ENCODE peak calls at places on chromosome 20, in ten cellular contexts. R is left cardiac atrium; Z is cardiac fibroblast; N is stimulated activated CD8-positive, alpha-beta memory T cell treated with anti-CD3 and anti-CD28 coated beads, Interleukin-7, amount 100 ng/mL, for 24 hours; S is ureter; A is omental fat pad; Y is amniotic stem cell; K is breast epithelium; F is germinal center; U is erythroblast. Q is an unnamed sample.

GRCh38 chr20:63114006-63114692 is 101.8 kb downstream of the YTHDF1 start:
- DNase-seq in Z (no peak), R (peak), F (no peak), A (no peak), Y (no peak), N (no peak), S (no peak), U (no peak), K (no peak), Q (no peak)

GRCh38 chr20:46222521-46223007 is 85.7 kb downstream of the CDH22 start:
- DNase-seq in S (peak), Z (no peak), A (no peak), F (no peak), Y (no peak), K (no peak), N (no peak), U (no peak), R (peak), Q (no peak)

GRCh38 chr20:878511-879307 is 37.4 kb downstream of the ANGPT4 start:
- DNase-seq in R (no peak), Z (peak), Y (no peak), A (no peak), K (no peak), F (no peak), U (peak), S (no peak), N (no peak), Q (no peak)

GRCh38 chr20:61251529-61252393 is at the start of gene CDH4:
- DNase-seq in N (no peak), Y (no peak), A (no peak), S (no peak), R (no peak), U (no peak), K (no peak), F (no peak), Z (no peak), Q (peak)

GRCh38 chr20:14925286-14925685 is 587.9 kb upstream of the FLRT3 start:
- DNase-seq in A (no peak), Z (no peak), S (no peak), N (no peak), R (no peak), F (no peak), U (no peak), K (no peak), Y (no peak), Q (peak)

GRCh38 chr20:49945306-49945700 is 9.1 kb downstream of the RNF114 start:
- DNase-seq in R (no peak), Z (no peak), S (no peak), K (no peak), F (no peak), U (no peak), Y (no peak), N (no peak), A (no peak), Q (no peak)

GRCh38 chr20:47681977-47682812 is 103.1 kb downstream of the SULF2 start:
- DNase-seq in Z (peak), S (peak), K (no peak), U (no peak), N (no peak), A (no peak), F (no peak), Y (no peak), R (peak), Q (no peak)

GRCh38 chr20:40680560-40680959 is 8.5 kb downstream of the MAFB start:
- DNase-seq in K (no peak), A (no peak), U (no peak), S (no peak), R (no peak), Y (no peak), F (no peak), Z (no peak), N (no peak), Q (no peak)

GRCh38 chr20:36331182-36331581 is 25.0 kb downstream of the DLGAP4 start:
- DNase-seq in R (no peak), A (no peak), Z (no peak), Y (no peak), S (no peak), K (no peak), N (no peak), F (no peak), U (no peak), Q (no peak)